ENCODE peak calls at places on chromosomes 3 and 15, in ten cellular contexts. One of them, this sample, is unnamed.

GRCh38 chr3:64157150-64158035 is 67.9 kb downstream of the PRICKLE2 start:
- DNase-seq in pancreas: no peak
- DNase-seq in PC-9: peak
- DNase-seq in HL-60: no peak
- DNase-seq in GM12864: no peak
- DNase-seq in kidney: no peak
- DNase-seq in foreskin fibroblast: no peak
- DNase-seq in heart left ventricle: no peak
- DNase-seq in BJ: no peak
- DNase-seq in brain microvascular endothelial cell: no peak
- DNase-seq in this sample: no peak

GRCh38 chr3:169661567-169662214 is 1.8 kb downstream of the MECOM start:
- DNase-seq in kidney: no peak
- DNase-seq in heart left ventricle: peak
- DNase-seq in PC-9: peak
- DNase-seq in GM12864: no peak
- DNase-seq in brain microvascular endothelial cell: peak
- DNase-seq in foreskin fibroblast: peak
- DNase-seq in pancreas: peak
- DNase-seq in HL-60: no peak
- DNase-seq in BJ: no peak
- DNase-seq in this sample: peak

GRCh38 chr3:64163755-64164148 is 61.5 kb downstream of the PRICKLE2 start:
- DNase-seq in PC-9: peak
- DNase-seq in GM12864: no peak
- DNase-seq in HL-60: no peak
- DNase-seq in foreskin fibroblast: peak
- DNase-seq in heart left ventricle: no peak
- DNase-seq in pancreas: no peak
- DNase-seq in brain microvascular endothelial cell: peak
- DNase-seq in kidney: no peak
- DNase-seq in BJ: peak
- DNase-seq in this sample: no peak

GRCh38 chr3:39170461-39170860 is 17.1 kb upstream of the CSRNP1 start:
- DNase-seq in BJ: no peak
- DNase-seq in heart left ventricle: no peak
- DNase-seq in PC-9: no peak
- DNase-seq in brain microvascular endothelial cell: no peak
- DNase-seq in HL-60: no peak
- DNase-seq in kidney: no peak
- DNase-seq in pancreas: peak
- DNase-seq in GM12864: no peak
- DNase-seq in foreskin fibroblast: no peak
- DNase-seq in this sample: no peak

GRCh38 chr3:79361748-79362378 is 405.9 kb downstream of the ROBO1 start:
- DNase-seq in HL-60: peak
- DNase-seq in PC-9: no peak
- DNase-seq in brain microvascular endothelial cell: peak
- DNase-seq in foreskin fibroblast: peak
- DNase-seq in pancreas: no peak
- DNase-seq in kidney: no peak
- DNase-seq in BJ: no peak
- DNase-seq in heart left ventricle: no peak
- DNase-seq in GM12864: no peak
- DNase-seq in this sample: peak

GRCh38 chr15:39595621-39596221 is 14.8 kb downstream of the THBS1 start:
- DNase-seq in foreskin fibroblast: peak
- DNase-seq in brain microvascular endothelial cell: no peak
- DNase-seq in GM12864: no peak
- DNase-seq in PC-9: no peak
- DNase-seq in HL-60: no peak
- DNase-seq in heart left ventricle: no peak
- DNase-seq in pancreas: no peak
- DNase-seq in BJ: peak
- DNase-seq in kidney: no peak
- DNase-seq in this sample: no peak

GRCh38 chr3:9886328-9886727 is 4.1 kb upstream of the JAGN1 start:
- DNase-seq in BJ: no peak
- DNase-seq in pancreas: no peak
- DNase-seq in kidney: no peak
- DNase-seq in foreskin fibroblast: no peak
- DNase-seq in HL-60: no peak
- DNase-seq in heart left ventricle: no peak
- DNase-seq in brain microvascular endothelial cell: no peak
- DNase-seq in PC-9: no peak
- DNase-seq in GM12864: no peak
- DNase-seq in this sample: no peak

GRCh38 chr15:89364341-89364740 is 29.7 kb upstream of the POLG start:
- DNase-seq in BJ: no peak
- DNase-seq in HL-60: peak
- DNase-seq in GM12864: no peak
- DNase-seq in pancreas: no peak
- DNase-seq in foreskin fibroblast: no peak
- DNase-seq in brain microvascular endothelial cell: no peak
- DNase-seq in PC-9: no peak
- DNase-seq in heart left ventricle: no peak
- DNase-seq in kidney: peak
- DNase-seq in this sample: no peak

GRCh38 chr15:26771917-26772587 is 814 bp downstream of the GABRB3 start:
- DNase-seq in HL-60: no peak
- DNase-seq in foreskin fibroblast: no peak
- DNase-seq in kidney: no peak
- DNase-seq in brain microvascular endothelial cell: no peak
- DNase-seq in heart left ventricle: no peak
- DNase-seq in GM12864: no peak
- DNase-seq in pancreas: peak
- DNase-seq in PC-9: no peak
- DNase-seq in BJ: no peak
- DNase-seq in this sample: peak

GRCh38 chr15:28979208-28979891 is 93.6 kb downstream of the APBA2 start:
- DNase-seq in PC-9: no peak
- DNase-seq in BJ: no peak
- DNase-seq in GM12864: no peak
- DNase-seq in foreskin fibroblast: no peak
- DNase-seq in HL-60: no peak
- DNase-seq in brain microvascular endothelial cell: no peak
- DNase-seq in kidney: no peak
- DNase-seq in pancreas: no peak
- DNase-seq in heart left ventricle: no peak
- DNase-seq in this sample: no peak

DNA sequence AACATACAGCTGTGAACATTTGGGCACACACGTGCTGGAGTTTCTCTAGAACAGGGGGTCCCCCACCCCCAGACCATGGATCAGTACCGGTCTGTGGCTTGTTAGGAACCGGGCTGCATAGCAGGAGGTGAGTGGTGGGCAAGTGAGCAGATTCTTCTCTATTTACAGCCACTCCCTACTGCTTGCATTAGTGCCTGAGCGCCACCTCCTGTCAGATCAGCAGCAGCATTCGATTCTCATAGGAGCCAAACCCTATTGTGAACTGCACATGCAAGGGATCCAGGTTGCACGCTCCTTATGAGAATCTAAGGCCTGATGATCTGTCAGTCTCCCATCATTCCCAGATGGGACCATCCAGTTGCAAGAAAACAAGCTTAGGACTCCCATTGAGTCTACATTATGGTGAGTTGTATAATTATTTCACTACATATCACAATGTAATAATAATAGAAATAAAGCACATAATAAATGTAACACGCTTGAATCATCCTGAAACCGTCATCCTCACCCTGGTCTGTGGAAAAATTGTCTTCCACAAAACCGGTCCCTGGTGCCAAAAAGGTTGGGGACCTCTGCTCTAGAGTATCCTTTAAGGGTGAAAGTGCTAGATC is 25.8 kb downstream of the CHRM5 start:
- DNase-seq in heart left ventricle: no peak
- DNase-seq in kidney: no peak
- DNase-seq in PC-9: no peak
- DNase-seq in BJ: no peak
- DNase-seq in pancreas: no peak
- DNase-seq in GM12864: peak
- DNase-seq in brain microvascular endothelial cell: peak
- DNase-seq in foreskin fibroblast: no peak
- DNase-seq in HL-60: no peak
- DNase-seq in this sample: peak
- TF ChIP-seq CTCF in heart left ventricle: no peak
- TF ChIP-seq CTCF in kidney: no peak
- TF ChIP-seq CTCF in PC-9: peak
- TF ChIP-seq CTCF in BJ: peak
- TF ChIP-seq CTCF in pancreas: no peak
- TF ChIP-seq CTCF in GM12864: peak
- TF ChIP-seq CTCF in brain microvascular endothelial cell: peak
- TF ChIP-seq CTCF in foreskin fibroblast: peak
- TF ChIP-seq CTCF in HL-60: no peak
- TF ChIP-seq CTCF in this sample: peak

DNA sequence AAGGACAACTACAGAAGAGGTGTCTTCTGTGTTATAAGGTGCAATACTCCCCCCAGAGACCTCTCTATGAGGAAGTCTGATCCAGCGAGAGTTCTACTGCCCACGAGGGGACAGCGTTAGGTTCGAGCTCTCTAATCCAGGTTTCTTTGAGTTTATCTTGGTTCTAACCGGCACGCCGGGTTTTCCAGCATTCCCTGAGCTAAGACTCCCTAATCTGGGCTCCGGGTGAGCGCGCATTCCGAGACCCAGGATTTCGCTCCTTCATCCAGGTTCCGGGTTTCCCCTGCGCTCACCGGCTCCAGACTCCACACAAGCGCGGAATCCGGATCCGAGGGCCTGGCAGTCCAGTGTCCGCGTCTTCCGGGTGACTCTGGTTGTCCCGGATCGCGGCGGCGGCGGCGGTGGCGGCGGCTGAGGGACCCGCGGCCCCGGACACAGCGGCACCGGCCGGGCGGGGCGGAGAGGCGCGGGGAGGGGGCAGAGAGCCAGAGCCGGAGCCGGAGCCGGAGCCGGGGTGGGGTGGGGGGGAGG is at the start of gene ZNF609:
- DNase-seq in kidney: peak
- DNase-seq in foreskin fibroblast: peak
- DNase-seq in pancreas: peak
- DNase-seq in PC-9: peak
- DNase-seq in HL-60: peak
- DNase-seq in BJ: peak
- DNase-seq in heart left ventricle: peak
- DNase-seq in brain microvascular endothelial cell: peak
- DNase-seq in GM12864: peak
- DNase-seq in this sample: peak
- TF ChIP-seq CTCF in kidney: no peak
- TF ChIP-seq CTCF in foreskin fibroblast: no peak
- TF ChIP-seq CTCF in pancreas: no peak
- TF ChIP-seq CTCF in PC-9: no peak
- TF ChIP-seq CTCF in HL-60: no peak
- TF ChIP-seq CTCF in BJ: no peak
- TF ChIP-seq CTCF in heart left ventricle: no peak
- TF ChIP-seq CTCF in brain microvascular endothelial cell: no peak
- TF ChIP-seq CTCF in GM12864: no peak
- TF ChIP-seq CTCF in this sample: no peak

DNA sequence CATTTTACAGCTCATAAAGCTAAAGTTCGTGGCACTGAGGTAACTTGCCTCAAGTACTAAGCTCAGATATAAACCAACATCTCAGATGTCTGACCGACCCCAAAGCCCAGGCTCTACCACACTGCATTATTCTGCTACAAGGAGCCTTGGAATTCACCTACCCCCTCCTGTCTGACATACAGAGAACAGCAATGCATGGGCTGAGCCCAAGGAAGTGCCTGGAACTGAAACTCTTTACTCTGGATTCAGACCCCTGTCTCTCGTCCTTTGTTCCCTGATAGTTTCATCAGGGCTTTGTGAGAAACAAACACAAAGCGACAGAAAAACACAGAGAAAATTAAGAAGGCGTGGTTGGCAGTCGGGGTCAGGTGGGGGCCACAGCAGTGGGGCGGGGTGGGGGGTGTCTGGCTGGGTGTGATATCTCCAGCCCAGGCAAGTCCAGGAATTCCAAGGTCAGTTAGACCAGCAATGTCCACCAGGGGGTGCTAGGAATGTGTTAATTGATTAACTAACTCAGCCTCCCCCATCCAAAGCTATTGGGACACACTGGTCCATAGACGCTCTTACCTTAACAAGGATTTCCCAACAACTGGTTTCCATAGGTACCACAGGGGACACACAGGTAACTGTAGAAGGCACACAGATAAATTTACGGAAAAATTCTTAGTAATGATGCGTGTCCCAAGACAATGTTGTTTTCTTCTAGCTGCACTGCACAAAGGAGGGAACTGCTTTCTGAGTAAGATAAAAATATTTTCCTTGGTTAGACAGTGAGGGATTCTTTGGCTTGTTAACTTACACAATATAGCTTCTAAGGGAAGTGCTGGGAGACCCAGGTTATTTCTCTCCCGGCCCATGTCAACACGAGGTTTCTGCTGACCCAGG is 18.8 kb upstream of the SSUH2 start:
- DNase-seq in pancreas: peak
- DNase-seq in foreskin fibroblast: peak
- DNase-seq in PC-9: peak
- DNase-seq in brain microvascular endothelial cell: peak
- DNase-seq in kidney: no peak
- DNase-seq in heart left ventricle: peak
- DNase-seq in BJ: no peak
- DNase-seq in HL-60: peak
- DNase-seq in GM12864: peak
- DNase-seq in this sample: peak
- TF ChIP-seq CTCF in pancreas: peak
- TF ChIP-seq CTCF in foreskin fibroblast: peak
- TF ChIP-seq CTCF in PC-9: peak
- TF ChIP-seq CTCF in brain microvascular endothelial cell: peak
- TF ChIP-seq CTCF in kidney: peak
- TF ChIP-seq CTCF in heart left ventricle: peak
- TF ChIP-seq CTCF in BJ: peak
- TF ChIP-seq CTCF in HL-60: peak
- TF ChIP-seq CTCF in GM12864: peak
- TF ChIP-seq CTCF in this sample: peak

DNA sequence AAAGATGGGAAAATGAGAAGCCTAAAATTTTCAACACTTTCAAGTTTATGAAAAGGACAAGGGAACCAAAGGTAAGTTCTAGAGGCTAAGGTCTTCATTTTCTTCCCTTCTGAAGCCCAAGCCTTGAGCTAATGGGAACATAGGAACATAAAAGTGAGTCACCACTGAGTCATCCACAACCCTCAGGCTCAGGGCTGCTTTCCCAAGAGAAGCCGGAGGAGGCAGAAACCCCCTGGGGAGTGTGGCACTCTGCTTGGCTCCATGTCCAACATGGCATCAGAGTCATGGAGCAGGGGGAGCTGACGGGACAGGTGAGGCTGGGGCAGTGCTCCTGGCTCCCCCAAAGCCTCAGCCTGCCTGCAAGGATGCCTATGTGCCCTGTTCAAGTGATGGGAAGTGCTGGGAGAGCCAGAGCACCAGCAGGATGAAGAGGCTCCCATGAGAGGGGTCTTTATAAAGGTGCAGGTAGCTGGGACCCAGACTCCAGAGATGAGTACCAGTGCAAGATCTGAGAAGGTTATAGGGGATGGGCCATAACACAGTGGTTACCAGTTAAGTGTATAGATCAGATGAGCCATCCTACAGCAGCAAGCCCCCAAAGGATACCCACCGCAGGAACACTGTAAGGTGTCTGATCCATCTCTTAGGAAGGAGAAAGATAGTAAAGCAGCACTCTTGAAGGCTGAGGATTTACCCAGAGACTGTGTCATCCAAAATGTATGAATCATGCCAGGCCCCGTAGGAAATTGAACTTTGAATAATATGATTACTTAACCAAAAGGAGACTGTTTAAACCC is 31.8 kb upstream of the RYR3 start:
- DNase-seq in pancreas: no peak
- DNase-seq in BJ: peak
- DNase-seq in HL-60: no peak
- DNase-seq in PC-9: peak
- DNase-seq in brain microvascular endothelial cell: peak
- DNase-seq in kidney: peak
- DNase-seq in foreskin fibroblast: peak
- DNase-seq in GM12864: no peak
- DNase-seq in heart left ventricle: no peak
- DNase-seq in this sample: no peak
- TF ChIP-seq CTCF in pancreas: no peak
- TF ChIP-seq CTCF in BJ: peak
- TF ChIP-seq CTCF in HL-60: no peak
- TF ChIP-seq CTCF in PC-9: no peak
- TF ChIP-seq CTCF in brain microvascular endothelial cell: peak
- TF ChIP-seq CTCF in kidney: no peak
- TF ChIP-seq CTCF in foreskin fibroblast: no peak
- TF ChIP-seq CTCF in GM12864: no peak
- TF ChIP-seq CTCF in heart left ventricle: no peak
- TF ChIP-seq CTCF in this sample: no peak